ENCODE peak calls at places on chromosomes 1 and 21, in six cellular contexts. J, Q, D, K, Y and N are unnamed samples.

GRCh38 chr1:64212023-64212422 is 8.6 kb downstream of the UBE2U start:
- DNase-seq in Y (no peak), J (peak), D (no peak), Q (no peak), K (no peak), N (no peak)

GRCh38 chr1:189859385-189859977 is 618.2 kb downstream of the BRINP3 start:
- DNase-seq in J (no peak), Y (peak), D (peak), K (no peak), Q (no peak), N (peak)

GRCh38 chr1:205441716-205442050 is 14.2 kb downstream of the BLACAT1 start:
- DNase-seq in Y (no peak), K (no peak), D (no peak), Q (no peak), J (no peak), N (no peak)

GRCh38 chr1:199204231-199204630 is 565.4 kb downstream of the PTPRC start:
- DNase-seq in K (no peak), Q (no peak), Y (no peak), D (no peak), J (no peak), N (no peak)

GRCh38 chr1:112477550-112477949 is 31.2 kb upstream of the WNT2B start:
- DNase-seq in Q (no peak), Y (no peak), J (no peak), D (no peak), K (no peak), N (no peak)

GRCh38 chr1:155206891-155207577 is 663 bp downstream of the THBS3 start:
- DNase-seq in K (peak), Q (peak), Y (peak), J (peak), D (peak), N (peak)

GRCh38 chr1:111475706-111476105 is 1.9 kb downstream of the C1orf162 start:
- DNase-seq in J (no peak), D (no peak), Q (no peak), Y (no peak), K (no peak), N (no peak)

GRCh38 chr1:15559189-15559815 is 25.5 kb downstream of the AGMAT start:
- DNase-seq in Q (no peak), Y (peak), D (peak), J (no peak), K (no peak), N (no peak)

GRCh38 chr1:39988618-39989343 is 33.8 kb downstream of the MFSD2A start:
- DNase-seq in D (no peak), J (no peak), K (no peak), Q (no peak), Y (no peak), N (peak)

GRCh38 chr1:46188295-46189030 is 9.8 kb downstream of the POMGNT1 start:
- DNase-seq in K (no peak), J (peak), Y (no peak), Q (no peak), D (peak), N (no peak)

GRCh38 chr21:42533963-42534355 is 20.3 kb downstream of the SLC37A1 start:
- DNase-seq in K (no peak), Q (no peak), D (peak), Y (no peak), J (no peak), N (no peak)

GRCh38 chr21:43864806-43865470 is at the start of gene AGPAT3:
- DNase-seq in J (no peak), Y (peak), Q (no peak), K (no peak), D (no peak), N (no peak)

GRCh38 chr1:198472997-198473396 is 67.5 kb downstream of the ATP6V1G3 start:
- DNase-seq in J (no peak), Y (no peak), D (no peak), K (no peak), Q (no peak), N (no peak)

GRCh38 chr1:234311414-234311813 is 61.8 kb upstream of the COA6 start:
- DNase-seq in D (no peak), J (no peak), K (no peak), Q (no peak), Y (no peak), N (no peak)

GRCh38 chr21:26840912-26841311 is 4.3 kb downstream of the ADAMTS1 start:
- DNase-seq in D (no peak), K (no peak), J (peak), Y (peak), Q (peak), N (peak)

GRCh38 chr1:57591854-57592253 is 168.0 kb upstream of the DAB1 start:
- DNase-seq in Y (peak), J (no peak), D (no peak), K (no peak), Q (no peak), N (no peak)

GRCh38 chr1:94025383-94026340 is 95.3 kb downstream of the ABCA4 start:
- DNase-seq in K (no peak), D (no peak), J (peak), Q (no peak), Y (peak), N (peak)

GRCh38 chr1:209866201-209866600 is 38.4 kb downstream of the UTP25 start:
- DNase-seq in D (no peak), J (no peak), Y (no peak), Q (no peak), K (no peak), N (no peak)

GRCh38 chr1:16420719-16421118 is 16.5 kb downstream of the SPATA21 start:
- DNase-seq in K (no peak), Q (no peak), D (peak), J (no peak), Y (no peak), N (no peak)

GRCh38 chr1:87728169-87728568 is 399.5 kb downstream of the LMO4 start:
- DNase-seq in J (no peak), D (no peak), K (no peak), Q (no peak), Y (no peak), N (no peak)

GRCh38 chr1:28104866-28105467 is 16.6 kb upstream of the EYA3 start:
- DNase-seq in J (peak), K (peak), Y (peak), Q (peak), D (peak), N (peak)

GRCh38 chr1:195733826-195734225 is 874.4 kb downstream of the KCNT2 start:
- DNase-seq in J (no peak), Q (no peak), D (peak), Y (peak), K (no peak), N (no peak)

GRCh38 chr1:193660428-193660827 is 474.0 kb upstream of the B3GALT2 start:
- DNase-seq in D (no peak), Q (no peak), Y (no peak), J (no peak), K (no peak), N (no peak)

GRCh38 chr1:41650176-41650519 is 165.7 kb upstream of the EDN2 start:
- DNase-seq in D (no peak), Q (no peak), J (no peak), K (peak), Y (no peak), N (no peak)

GRCh38 chr1:81517987-81518386 is 282.7 kb upstream of the ADGRL2 start:
- DNase-seq in Y (peak), K (no peak), D (no peak), Q (no peak), J (no peak), N (no peak)

GRCh38 chr1:43447891-43448708 is 5.6 kb downstream of the HYI start:
- DNase-seq in K (no peak), J (no peak), Q (no peak), Y (no peak), D (peak), N (no peak)

DNA sequence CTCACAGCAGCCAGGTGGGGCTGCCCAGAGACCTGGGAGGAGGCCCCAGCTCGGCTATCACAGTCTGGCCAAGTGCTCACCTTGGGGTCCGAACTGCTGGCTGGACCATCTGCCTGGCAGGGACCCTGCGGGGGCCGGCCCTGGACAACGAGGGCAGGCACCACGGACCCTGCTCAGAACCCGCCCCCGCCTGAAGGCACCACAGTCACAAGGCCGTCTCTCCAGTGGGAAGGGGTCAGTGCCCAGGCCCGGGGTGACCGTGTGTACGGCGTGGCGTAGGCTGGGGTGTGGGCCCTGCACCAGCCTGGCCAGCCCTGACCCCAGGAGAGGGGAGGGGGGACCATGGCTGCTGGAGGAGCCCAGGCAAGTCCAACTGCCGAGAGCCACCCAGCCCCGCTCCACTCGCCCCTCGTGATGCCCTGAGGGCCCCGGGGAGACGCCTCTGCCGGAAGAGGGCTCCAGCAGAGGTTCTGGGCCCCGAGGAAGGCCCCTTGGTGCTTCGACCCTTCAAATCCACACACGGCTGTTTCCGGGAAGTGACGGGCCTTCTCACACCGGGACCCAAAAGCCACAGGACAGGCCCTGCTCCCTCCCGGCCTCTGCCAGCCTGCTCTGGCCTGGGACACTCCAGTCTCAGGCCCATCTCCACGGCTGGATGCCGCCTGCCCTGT is 11.2 kb upstream of the RNF223 start:
- DNase-seq in Q (no peak), Y (peak), K (no peak), J (no peak), D (peak), N (no peak)
- TF ChIP-seq CTCF in Q (no peak), Y (no peak), K (no peak), J (no peak), D (no peak), N (no peak)

DNA sequence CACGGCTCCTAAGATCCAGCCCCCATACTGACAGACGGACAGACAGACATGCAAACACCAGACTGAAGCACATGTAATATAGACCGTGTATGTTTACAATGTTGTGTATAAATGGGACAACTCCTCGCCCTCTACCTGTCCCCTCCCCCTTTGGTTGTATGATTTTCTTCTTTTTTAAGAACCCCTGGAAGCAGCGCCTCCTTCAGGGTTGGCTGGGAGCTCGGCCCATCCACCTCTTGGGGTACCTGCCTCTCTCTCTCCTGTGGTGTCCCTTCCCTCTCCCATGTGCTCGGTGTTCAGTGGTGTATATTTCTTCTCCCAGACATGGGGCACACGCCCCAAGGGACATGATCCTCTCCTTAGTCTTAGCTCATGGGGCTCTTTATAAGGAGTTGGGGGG is 23.2 kb downstream of the TMEM53 start:
- DNase-seq in D (no peak), J (no peak), Q (peak), Y (no peak), K (no peak), N (no peak)
- TF ChIP-seq CTCF in D (no peak), J (no peak), Q (no peak), Y (no peak), K (no peak), N (no peak)

GRCh38 chr1:241997401-241997800 is 1.5 kb downstream of the MAP1LC3C start:
- DNase-seq in J (no peak), K (no peak), Q (no peak), Y (no peak), D (no peak), N (no peak)

GRCh38 chr1:241990040-241990439 is 8.9 kb downstream of the MAP1LC3C start:
- DNase-seq in D (peak), Y (peak), J (peak), Q (peak), K (peak), N (peak)

GRCh38 chr1:241998412-241998921 is 431 bp downstream of the MAP1LC3C start:
- DNase-seq in K (peak), J (peak), Q (peak), D (peak), Y (peak), N (peak)

GRCh38 chr1:241992734-241993133 is 6.2 kb downstream of the MAP1LC3C start:
- DNase-seq in K (no peak), D (no peak), Y (no peak), Q (no peak), J (no peak), N (no peak)

GRCh38 chr1:241994171-241994570 is 4.7 kb downstream of the MAP1LC3C start:
- DNase-seq in K (no peak), J (no peak), D (no peak), Q (no peak), Y (no peak), N (no peak)
- TF ChIP-seq CTCF in K (no peak), J (no peak), D (no peak), Q (no peak), Y (no peak), N (no peak)

GRCh38 chr1:23421752-23422312 is 2.7 kb downstream of the TCEA3 start:
- DNase-seq in J (peak), Q (peak), Y (peak), K (no peak), D (peak), N (no peak)
- TF ChIP-seq CTCF in J (no peak), Q (no peak), Y (peak), K (no peak), D (peak), N (no peak)

DNA sequence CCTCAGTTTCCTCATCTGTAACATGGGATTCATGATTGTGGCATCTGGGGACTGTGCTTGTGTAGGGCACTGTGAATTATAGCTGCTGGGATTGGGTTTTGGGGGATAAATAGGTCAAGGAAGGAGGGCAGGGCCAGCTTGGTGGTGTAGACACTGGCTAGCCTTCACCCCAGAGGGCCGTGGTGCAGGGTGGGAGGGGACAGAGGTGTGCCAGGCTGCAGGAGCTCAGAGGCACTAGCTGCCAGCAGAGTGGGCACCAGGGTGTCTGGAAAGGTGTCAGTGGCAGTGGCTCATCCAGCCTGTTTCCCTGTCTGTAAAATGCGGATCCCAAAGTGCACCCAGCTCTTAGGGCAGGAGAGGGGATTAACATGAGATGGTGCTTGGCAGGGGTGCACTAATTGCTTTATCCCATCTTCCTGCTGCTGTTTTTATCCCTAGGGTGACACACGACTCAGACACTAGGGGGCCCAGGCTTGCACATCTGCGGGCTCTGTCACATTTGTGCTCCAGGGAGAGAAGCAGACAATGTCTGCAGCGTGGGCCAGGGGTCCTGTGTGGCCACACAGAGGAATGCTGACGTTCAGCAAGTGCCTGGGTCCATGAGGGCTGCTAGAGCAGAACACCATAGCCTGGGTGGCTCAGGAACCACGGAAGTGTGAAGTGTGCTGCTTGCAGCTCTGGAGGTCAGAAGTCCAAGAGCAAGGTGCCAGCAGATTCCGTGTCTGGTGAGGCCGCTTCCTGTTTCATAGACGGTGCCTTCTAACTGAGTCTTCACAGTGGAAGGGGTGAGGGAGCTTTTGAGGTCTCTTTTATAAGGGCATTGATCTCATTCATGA is 19.3 kb downstream of the OBSCN start:
- DNase-seq in D (peak), Q (no peak), K (no peak), J (peak), Y (no peak), N (peak)
- TF ChIP-seq CTCF in D (peak), Q (no peak), K (no peak), J (peak), Y (peak), N (peak)